ENCODE peak calls at places on chromosomes 11 and 22, in four cellular contexts. One of them, this sample, is unnamed.

GRCh38 chr11:131606936-131607335 is 236.5 kb downstream of the NTM start:
- DNase-seq in RPMI7951: no peak
- DNase-seq in GM23248: no peak
- DNase-seq in transverse colon: no peak
- DNase-seq in this sample: no peak

GRCh38 chr11:64516226-64516625 is 74.8 kb upstream of the SLC22A12 start:
- DNase-seq in RPMI7951: no peak
- DNase-seq in GM23248: no peak
- DNase-seq in transverse colon: no peak
- DNase-seq in this sample: no peak

GRCh38 chr11:64713781-64714363 is 9.1 kb downstream of the NRXN2 start:
- DNase-seq in RPMI7951: no peak
- DNase-seq in GM23248: no peak
- DNase-seq in transverse colon: no peak
- DNase-seq in this sample: no peak

GRCh38 chr11:65352783-65353182 is 1.8 kb upstream of the TIGD3 start:
- DNase-seq in RPMI7951: peak; percentile 18
- DNase-seq in GM23248: peak; percentile 54
- DNase-seq in transverse colon: no peak
- DNase-seq in this sample: peak; percentile 48

GRCh38 chr11:15967966-15968365 is 388.4 kb downstream of the SOX6 start:
- DNase-seq in RPMI7951: no peak
- DNase-seq in GM23248: peak; percentile 60
- DNase-seq in transverse colon: no peak
- DNase-seq in this sample: peak; percentile 71

GRCh38 chr11:124717786-124718634 is 21.7 kb upstream of the NRGN start:
- DNase-seq in RPMI7951: peak; percentile 48
- DNase-seq in GM23248: peak; percentile 50
- DNase-seq in transverse colon: no peak
- DNase-seq in this sample: peak; percentile 37

GRCh38 chr22:20316844-20317401 is 2.9 kb downstream of the DGCR6L start:
- DNase-seq in RPMI7951: no peak
- DNase-seq in GM23248: no peak
- DNase-seq in transverse colon: peak; percentile 6
- DNase-seq in this sample: no peak

GRCh38 chr11:78812513-78813293 is 238.0 kb upstream of the NARS2 start:
- DNase-seq in RPMI7951: peak; percentile 52
- DNase-seq in GM23248: no peak
- DNase-seq in transverse colon: peak; percentile 30
- DNase-seq in this sample: no peak